ENCODE peak calls at places on chromosome 9, in four cellular contexts. D is tibial artery, S is A549, E is lung. Q is an unnamed sample.

GRCh38 chr9:18596920-18597319 is 123.0 kb downstream of the ADAMTSL1 start:
- DNase-seq in S (no peak), E (no peak), D (no peak), Q (peak)

GRCh38 chr9:34988218-34989055 is 1.1 kb upstream of the DNAJB5 start:
- DNase-seq in E (no peak), S (no peak), D (no peak), Q (no peak)

GRCh38 chr9:98341157-98342102 is 86.0 kb upstream of the TBC1D2 start:
- DNase-seq in D (no peak), E (no peak), S (no peak), Q (no peak)

GRCh38 chr9:115694014-115694413 is 459.6 kb upstream of the PAPPA start:
- DNase-seq in E (no peak), D (no peak), S (peak), Q (peak)

GRCh38 chr9:128155736-128156500 is 4.1 kb upstream of the BBLN start:
- DNase-seq in S (no peak), D (no peak), E (no peak), Q (no peak)

GRCh38 chr9:125746774-125747052 is 460 bp upstream of the PBX3 start:
- DNase-seq in E (no peak), D (no peak), S (no peak), Q (no peak)

GRCh38 chr9:70506159-70506558 is 91.7 kb upstream of the KLF9 start:
- DNase-seq in D (no peak), S (no peak), E (no peak), Q (no peak)

GRCh38 chr9:82170871-82171270 is 182.3 kb downstream of the SPATA31D1 start:
- DNase-seq in S (no peak), D (no peak), E (no peak), Q (no peak)

GRCh38 chr9:133526721-133527321 is 2.1 kb upstream of the MYMK start:
- DNase-seq in S (no peak), D (no peak), E (no peak), Q (no peak)

DNA sequence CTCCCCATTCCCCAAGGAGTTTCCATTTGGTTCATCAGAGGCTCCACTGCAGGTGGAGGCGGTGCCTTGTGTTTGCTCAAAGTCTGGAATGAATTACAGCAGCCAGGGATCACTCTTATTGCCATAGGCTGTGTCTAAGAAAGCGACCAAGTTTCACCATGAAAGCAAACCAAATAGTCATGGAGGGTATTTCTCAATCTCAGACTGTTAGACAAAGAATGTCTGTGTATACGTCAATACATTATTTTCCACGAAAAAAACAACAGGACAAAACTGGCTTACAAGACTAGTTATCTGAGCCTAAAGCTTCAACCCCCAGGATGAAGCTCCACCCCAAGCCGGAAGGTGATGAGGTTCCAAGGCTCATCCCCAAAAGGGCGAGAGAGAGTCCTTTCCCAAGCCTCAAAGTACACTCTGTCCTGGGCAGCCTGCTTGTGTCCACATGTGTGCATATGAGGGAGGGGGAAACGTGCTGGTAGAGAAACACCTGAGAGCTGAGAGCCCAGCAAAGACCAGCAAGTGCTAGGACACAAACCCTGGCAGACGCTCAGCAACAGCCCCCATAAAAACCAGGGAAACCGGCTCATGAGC is 4.3 kb downstream of the B4GALT1 start:
- DNase-seq in D (peak), E (peak), S (peak), Q (no peak)
- H3K4me3 ChIP-seq in D (peak), E (no peak), S (peak), Q (peak)

DNA sequence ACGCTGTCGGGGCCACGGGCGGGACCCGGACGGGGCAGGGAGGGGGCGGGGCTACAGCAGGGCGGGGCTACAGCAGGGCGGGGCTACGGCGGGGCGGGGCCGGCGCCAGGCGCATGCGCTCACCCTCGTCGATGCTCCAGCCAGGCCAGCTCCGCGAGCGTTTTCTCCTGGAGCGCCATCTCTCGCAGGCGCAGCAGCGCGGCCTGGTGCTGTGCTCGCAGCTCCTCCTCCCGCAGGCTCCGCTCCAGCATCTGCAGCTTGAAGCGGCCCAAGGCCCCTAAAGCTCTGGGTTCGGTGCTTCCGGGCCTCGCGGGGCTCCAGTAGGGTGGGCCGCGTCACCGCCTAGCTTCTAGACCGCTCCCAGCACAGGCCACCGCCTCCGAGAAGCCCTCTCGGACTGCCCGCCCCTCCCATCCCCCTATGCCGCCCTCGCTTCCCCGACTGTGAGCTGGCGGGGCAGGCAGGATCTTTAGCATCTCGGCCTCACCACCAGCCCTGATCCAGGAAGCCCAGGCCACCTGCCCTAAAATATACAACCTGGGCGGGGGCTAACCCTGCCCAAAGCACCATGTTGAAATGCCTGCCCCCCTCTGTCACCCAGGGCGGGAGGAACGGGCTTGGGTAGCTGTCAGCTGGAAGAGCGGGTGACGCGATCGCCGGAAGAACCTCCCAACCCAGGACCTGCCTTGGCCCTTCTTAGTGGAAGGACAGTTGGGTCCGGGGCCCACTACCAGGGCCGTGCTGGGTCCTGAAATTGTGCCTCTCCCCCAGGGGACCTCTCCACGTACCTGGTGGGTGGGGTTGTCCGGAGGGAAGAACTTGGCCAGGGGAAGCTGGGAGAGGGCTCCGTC is 21.9 kb upstream of the QSOX2 start:
- DNase-seq in E (peak), D (peak), S (peak), Q (peak)
- TF ChIP-seq CTCF in E (peak), D (no peak), S (peak), Q (peak)

GRCh38 chr9:113151696-113152630 is 1.2 kb downstream of the SLC31A2 start:
- DNase-seq in E (no peak), S (no peak), D (peak), Q (no peak)
- H3K4me3 ChIP-seq in E (peak), S (peak), D (peak), Q (peak)

DNA sequence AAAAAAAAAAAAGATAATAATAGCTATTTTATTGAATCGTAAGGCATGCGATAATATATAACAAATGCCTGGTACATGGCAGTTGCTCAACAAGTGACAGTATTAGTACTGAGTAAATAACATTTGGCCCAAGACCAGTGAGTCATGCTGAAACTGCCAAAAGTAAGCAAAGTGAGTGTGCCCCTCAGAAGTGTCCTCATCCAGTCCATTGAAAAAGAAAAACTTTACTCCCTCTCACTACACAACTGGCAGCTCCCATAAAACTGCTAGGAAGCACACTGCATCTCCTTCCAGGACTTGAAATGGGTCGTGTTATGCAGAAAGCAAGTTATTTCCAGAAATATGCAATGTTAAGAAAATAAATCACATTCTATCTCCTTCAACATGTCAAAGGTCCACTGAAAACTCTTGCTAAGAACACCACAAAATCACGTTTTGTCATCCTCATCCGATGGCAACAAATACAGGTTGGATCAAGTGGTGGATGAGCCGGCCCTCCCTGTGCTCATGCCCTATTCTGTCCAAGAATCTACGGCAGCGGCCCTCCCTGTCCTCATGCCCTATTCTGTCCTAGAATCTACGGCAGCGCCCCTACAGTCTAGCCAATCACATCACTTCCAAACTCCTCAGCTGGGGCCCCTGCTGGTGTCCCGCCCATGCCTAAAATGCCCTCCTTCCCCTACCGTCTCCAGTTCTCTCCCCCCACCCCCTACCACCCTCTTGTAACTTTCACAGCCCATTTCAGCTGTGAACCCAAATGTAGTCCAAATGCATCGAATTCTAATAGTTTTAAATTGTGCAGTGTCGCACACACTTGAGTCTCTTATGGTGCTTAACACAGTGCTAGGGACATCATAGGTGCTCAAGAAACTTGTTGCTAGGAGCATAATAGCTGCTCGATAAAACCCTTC is 12.5 kb downstream of the PTCH1 start:
- DNase-seq in D (peak), E (no peak), S (peak), Q (no peak)
- TF ChIP-seq CTCF in D (no peak), E (no peak), S (no peak), Q (peak)

Q was measured in AG04449.